ENCODE peak calls at places on chromosome 10, in nine cellular contexts. Z is A172; C is lung microvascular endothelial cell; G is ELF-1; F is naive thymus-derived CD8-positive, alpha-beta T cell; N is cardiac muscle cell; W is HL-60; E is activated CD4-positive, alpha-beta T cell treated with anti-CD3 and anti-CD28 coated beads for 24 hours; Y is activated CD4-positive, CD25-positive, alpha-beta regulatory T cell treated with anti-CD3 and anti-CD28 coated beads, Interleukin-2, amount 50 U/mL, for 72 hours. M is an unnamed sample.

GRCh38 chr10:72665925-72666324 is 26.0 kb upstream of the MCU start:
- DNase-seq in Z (peak; percentile 87), C (no peak), G (no peak), F (no peak), N (no peak), W (no peak), E (no peak), Y (no peak), M (no peak)

GRCh38 chr10:124090630-124091209 is 2.7 kb downstream of the CHST15 start:
- DNase-seq in Z (no peak), C (peak; percentile 36), G (no peak), F (no peak), N (no peak), W (no peak), E (no peak), Y (no peak), M (no peak)

GRCh38 chr10:77006836-77007511 is 630.6 kb downstream of the KCNMA1 start:
- DNase-seq in Z (no peak), C (no peak), G (no peak), F (no peak), N (no peak), W (no peak), E (no peak), Y (no peak), M (no peak)

GRCh38 chr10:19921300-19922140 is 105.3 kb downstream of the PLXDC2 start:
- DNase-seq in Z (no peak), C (no peak), G (no peak), F (no peak), N (no peak), W (no peak), E (no peak), Y (no peak), M (no peak)

GRCh38 chr10:117186832-117187615 is 10.3 kb upstream of the KCNK18 start:
- DNase-seq in Z (peak; percentile 66), C (peak; percentile 10), G (peak; percentile 8), F (no peak), N (no peak), W (no peak), E (no peak), Y (no peak), M (no peak)

GRCh38 chr10:132709471-132709951 is 76.4 kb downstream of the NKX6-2 start:
- DNase-seq in Z (no peak), C (no peak), G (no peak), F (no peak), N (no peak), W (no peak), E (no peak), Y (no peak), M (peak; percentile 10)

GRCh38 chr10:59289809-59290208 is 72.5 kb downstream of the FAM13C start:
- DNase-seq in Z (no peak), C (no peak), G (no peak), F (no peak), N (no peak), W (no peak), E (no peak), Y (no peak), M (no peak)

GRCh38 chr10:69068549-69068948 is 19.4 kb upstream of the SRGN start:
- DNase-seq in Z (no peak), C (no peak), G (no peak), F (no peak), N (no peak), W (no peak), E (no peak), Y (no peak), M (no peak)

GRCh38 chr10:115909037-115909436 is 364.0 kb downstream of the GFRA1 start:
- DNase-seq in Z (no peak), C (no peak), G (no peak), F (no peak), N (no peak), W (no peak), E (no peak), Y (no peak), M (no peak)

M was measured in BE2C.